ENCODE peak calls at places on chromosomes 11 and 22, in six cellular contexts. X, C, B, J, E and V are unnamed samples.

GRCh38 chr11:93685196-93685595 is 23.7 kb downstream of the CEP295 start:
- DNase-seq in X (no peak), C (no peak), B (no peak), J (no peak), E (no peak), V (no peak)

GRCh38 chr11:100769617-100770016 is 82.5 kb downstream of the ARHGAP42 start:
- DNase-seq in X (no peak), C (no peak), B (no peak), J (no peak), E (no peak), V (no peak)

GRCh38 chr22:45235851-45236342 is 4.8 kb downstream of the KIAA0930 start:
- DNase-seq in X (no peak), C (no peak), B (no peak), J (no peak), E (no peak), V (no peak)

GRCh38 chr11:111561801-111562325 is 21.3 kb downstream of the LAYN start:
- DNase-seq in X (no peak), C (peak), B (no peak), J (no peak), E (no peak), V (no peak)

GRCh38 chr22:24728790-24729637 is 45.5 kb downstream of the PIWIL3 start:
- DNase-seq in X (no peak), C (no peak), B (no peak), J (peak), E (no peak), V (peak)

GRCh38 chr11:133971871-133972270 is 15.1 kb upstream of the IGSF9B start:
- DNase-seq in X (no peak), C (no peak), B (no peak), J (no peak), E (no peak), V (no peak)

GRCh38 chr11:131906963-131907362 is 536.5 kb downstream of the NTM start:
- DNase-seq in X (no peak), C (no peak), B (no peak), J (no peak), E (no peak), V (no peak)

GRCh38 chr22:49969751-49970527 is 9.4 kb downstream of the PIM3 start:
- DNase-seq in X (no peak), C (no peak), B (peak), J (no peak), E (no peak), V (no peak)

GRCh38 chr11:68148882-68149281 is 27.7 kb upstream of the CHKA start:
- DNase-seq in X (no peak), C (no peak), B (no peak), J (no peak), E (no peak), V (no peak)

GRCh38 chr22:48968201-48968959 is 859.3 kb downstream of the BRD1 start:
- DNase-seq in X (peak), C (no peak), B (peak), J (no peak), E (no peak), V (no peak)

GRCh38 chr22:35582861-35583670 is 34.1 kb downstream of the MB start:
- DNase-seq in X (peak), C (peak), B (peak), J (peak), E (peak), V (peak)

GRCh38 chr11:72724851-72725730 is 27.1 kb downstream of the ARAP1 start:
- DNase-seq in X (peak), C (peak), B (peak), J (peak), E (peak), V (peak)

GRCh38 chr11:97487387-97487786 is 1097.6 kb downstream of the JRKL start:
- DNase-seq in X (no peak), C (no peak), B (no peak), J (no peak), E (no peak), V (no peak)